ENCODE peak calls at places on chromosomes 12 and 14, in six cellular contexts. S is tibial artery, X is OCI-LY7, L is AG04450, E is tibial nerve, A is AG04449. H is an unnamed sample.

GRCh38 chr12:11839093-11839641 is 189.7 kb downstream of the ETV6 start:
- DNase-seq in S (peak), X (no peak), L (no peak), E (peak), A (no peak), H (no peak)

GRCh38 chr12:59374783-59375182 is 221.0 kb upstream of the SLC16A7 start:
- DNase-seq in S (no peak), X (no peak), L (no peak), E (no peak), A (no peak), H (no peak)

GRCh38 chr12:114476159-114476558 is 70.2 kb upstream of the TBX5 start:
- DNase-seq in S (no peak), X (no peak), L (peak), E (no peak), A (no peak), H (peak)

GRCh38 chr12:19031032-19031431 is 98.5 kb upstream of the PLEKHA5 start:
- DNase-seq in S (no peak), X (no peak), L (no peak), E (no peak), A (peak), H (peak)

GRCh38 chr14:74583689-74584434 is 28.2 kb downstream of the LTBP2 start:
- DNase-seq in S (no peak), X (no peak), L (peak), E (no peak), A (peak), H (no peak)

GRCh38 chr14:69460093-69460701 is 24.3 kb upstream of the PLEKHD1 start:
- DNase-seq in S (peak), X (peak), L (peak), E (peak), A (peak), H (peak)

GRCh38 chr12:55142896-55143870 is 17.0 kb downstream of the OR9K2 start:
- DNase-seq in S (no peak), X (peak), L (no peak), E (peak), A (no peak), H (peak)

GRCh38 chr12:109927622-109928021 is 27.5 kb downstream of the TCHP start:
- DNase-seq in S (no peak), X (peak), L (no peak), E (no peak), A (no peak), H (no peak)

GRCh38 chr14:57822081-57822480 is 43.8 kb downstream of the SLC35F4 start:
- DNase-seq in S (no peak), X (no peak), L (no peak), E (no peak), A (no peak), H (no peak)

GRCh38 chr12:102883204-102883799 is 33.7 kb downstream of the PAH start:
- DNase-seq in S (peak), X (peak), L (no peak), E (peak), A (no peak), H (no peak)

GRCh38 chr12:79524507-79525148 is 166.1 kb downstream of the PAWR start:
- DNase-seq in S (no peak), X (no peak), L (no peak), E (no peak), A (no peak), H (no peak)

GRCh38 chr14:33393155-33393894 is 454.6 kb downstream of the NPAS3 start:
- DNase-seq in S (no peak), X (no peak), L (no peak), E (no peak), A (no peak), H (no peak)

DNA sequence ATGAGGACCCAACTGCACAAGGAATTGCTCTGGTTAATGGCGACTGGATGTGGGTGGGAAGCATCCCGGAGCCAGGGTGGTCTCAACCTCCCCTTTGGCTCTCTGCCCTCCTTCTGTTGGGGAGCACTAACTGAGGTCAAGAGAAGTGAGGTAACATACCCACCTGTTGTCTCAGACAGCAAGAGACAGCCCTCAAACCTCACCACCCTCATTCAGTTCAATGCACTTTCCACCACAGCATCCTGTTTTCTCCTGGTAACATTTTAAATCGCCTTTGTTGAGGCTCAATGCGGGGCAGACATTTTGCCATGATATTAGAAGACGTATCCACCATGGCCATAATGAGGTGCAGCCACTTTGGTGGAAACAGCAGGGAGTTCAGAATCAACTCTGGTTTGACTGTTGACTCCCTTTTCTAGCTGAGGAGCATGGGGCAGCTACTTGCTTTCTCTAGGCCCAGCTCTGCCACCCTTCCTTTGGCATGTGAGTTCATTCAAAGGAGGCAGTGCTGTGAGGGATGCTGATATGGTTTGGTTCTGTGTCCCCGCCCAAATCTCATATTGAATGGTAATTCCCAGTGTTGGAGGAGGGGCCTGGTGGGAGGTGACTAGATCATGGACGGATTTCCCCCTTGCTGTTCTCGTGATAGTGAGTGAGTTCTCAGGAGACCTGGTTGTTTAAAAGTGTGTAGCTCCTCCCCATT is 338.6 kb downstream of the PCNX1 start:
- DNase-seq in S (no peak), X (no peak), L (no peak), E (no peak), A (no peak), H (no peak)
- TF ChIP-seq CTCF in S (no peak), X (no peak), L (no peak), E (no peak), A (no peak), H (no peak)

GRCh38 chr12:93060666-93061413 is 131.7 kb upstream of the EEA1 start:
- DNase-seq in S (no peak), X (no peak), L (peak), E (peak), A (no peak), H (peak)
- H3K4me3 ChIP-seq in S (no peak), X (no peak), L (peak), E (no peak), A (peak), H (no peak)

DNA sequence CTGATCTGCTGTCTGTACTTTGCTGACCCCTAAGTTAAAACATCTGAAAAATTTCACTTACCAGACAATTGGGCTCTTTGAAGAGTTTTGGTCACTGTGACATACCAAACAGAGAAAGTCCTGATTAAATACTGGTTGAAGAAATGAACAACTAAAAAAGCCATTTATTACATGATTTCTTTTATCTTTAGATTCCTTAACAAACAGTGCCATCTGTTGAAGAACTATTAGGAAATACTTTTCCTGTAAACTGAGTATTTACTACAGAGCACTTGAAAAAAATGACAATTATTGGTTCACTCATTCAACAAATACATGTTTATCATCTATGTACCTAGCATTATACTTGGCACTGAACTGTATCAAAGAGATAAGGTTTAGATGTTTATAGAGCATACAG is 6.5 kb upstream of the WASHC4 start:
- DNase-seq in S (no peak), X (no peak), L (no peak), E (no peak), A (no peak), H (no peak)
- TF ChIP-seq CTCF in S (peak), X (peak), L (peak), E (peak), A (no peak), H (no peak)

GRCh38 chr14:24366664-24367505 is 1.1 kb upstream of the NFATC4 start:
- DNase-seq in S (peak), X (peak), L (peak), E (peak), A (peak), H (peak)

GRCh38 chr14:24368562-24369252 is 723 bp downstream of the NFATC4 start:
- DNase-seq in S (peak), X (peak), L (no peak), E (peak), A (peak), H (peak)

GRCh38 chr14:24366375-24366663 is 1.7 kb upstream of the NFATC4 start:
- DNase-seq in S (no peak), X (no peak), L (no peak), E (no peak), A (no peak), H (peak)

GRCh38 chr14:24368215-24368561 is 204 bp downstream of the NFATC4 start:
- DNase-seq in S (no peak), X (no peak), L (no peak), E (no peak), A (no peak), H (no peak)

DNA sequence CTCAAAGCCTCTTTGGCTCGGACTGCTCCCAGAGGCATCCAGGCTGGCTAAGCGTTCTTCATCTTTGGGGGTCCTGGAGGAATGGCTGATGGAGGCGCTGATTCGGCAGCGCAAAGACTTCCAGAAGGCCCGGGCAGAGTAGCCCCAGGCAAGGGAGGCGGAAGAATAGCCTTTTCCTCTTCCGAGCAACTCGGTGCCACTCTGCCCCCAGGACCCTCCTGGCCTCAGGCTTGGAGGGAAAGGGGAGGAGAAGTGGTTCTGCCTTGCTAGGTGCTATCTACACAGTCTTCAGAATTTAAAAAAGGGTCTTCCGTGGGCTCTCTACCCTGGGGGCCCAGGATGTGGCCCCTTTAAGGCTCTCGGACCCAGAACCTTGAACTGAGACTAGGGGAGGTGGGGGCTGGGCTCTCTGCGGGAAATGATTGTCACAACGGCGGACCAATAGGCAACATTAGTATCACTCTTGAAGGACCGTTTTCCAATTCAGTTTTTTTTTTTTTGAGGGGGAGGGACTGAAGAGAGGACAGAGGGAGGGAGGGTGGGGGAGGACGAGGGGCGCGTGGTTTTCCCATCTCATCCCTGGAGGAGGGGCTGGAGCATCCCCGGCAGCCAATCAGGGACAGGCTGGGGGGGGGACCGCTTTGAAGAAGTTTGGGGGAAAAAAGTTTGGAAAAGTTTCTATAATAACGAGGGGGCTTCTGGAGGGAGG is at the start of gene NFATC4:
- DNase-seq in S (peak), X (peak), L (peak), E (peak), A (peak), H (peak)
- H3K4me3 ChIP-seq in S (peak), X (peak), L (peak), E (peak), A (peak), H (peak)

GRCh38 chr12:53625946-53626701 is at the start of gene ATF7:
- DNase-seq in S (peak), X (peak), L (peak), E (peak), A (peak), H (peak)
- TF ChIP-seq CTCF in S (no peak), X (no peak), L (no peak), E (peak), A (peak), H (no peak)

GRCh38 chr14:50335389-50335788 is 23.3 kb downstream of the DMAC2L start:
- DNase-seq in S (peak), X (no peak), L (no peak), E (peak), A (no peak), H (no peak)

GRCh38 chr14:50336428-50336827 is 24.3 kb downstream of the DMAC2L start:
- DNase-seq in S (no peak), X (no peak), L (no peak), E (no peak), A (no peak), H (no peak)

GRCh38 chr14:50338547-50338946 is 26.4 kb downstream of the DMAC2L start:
- DNase-seq in S (no peak), X (no peak), L (no peak), E (no peak), A (no peak), H (no peak)

GRCh38 chr14:50334211-50334610 is 22.1 kb downstream of the DMAC2L start:
- DNase-seq in S (no peak), X (no peak), L (no peak), E (no peak), A (no peak), H (no peak)

GRCh38 chr14:50335989-50336391 is 23.9 kb downstream of the DMAC2L start:
- DNase-seq in S (no peak), X (no peak), L (no peak), E (no peak), A (no peak), H (peak)
- H3K4me3 ChIP-seq in S (no peak), X (no peak), L (no peak), E (no peak), A (no peak), H (no peak)